ENCODE peak calls at places on chromosomes 7 and 10, in eight cellular contexts. One of them, this sample, is unnamed.

GRCh38 chr10:14681305-14681704 is 93.4 kb downstream of the FAM107B start:
- DNase-seq in natural killer cell treated with Interleukin-12 subunit alpha and Interleukin-12 subunit beta and Interleukin-15 and Interleukin-18, amount 100 ng/mL, for 72 hours: no peak
- DNase-seq in GM03348: no peak
- DNase-seq in cerebellum: no peak
- DNase-seq in endothelial cell: no peak
- DNase-seq in T47D: no peak
- DNase-seq in GM12878: no peak
- DNase-seq in tibial artery: no peak
- DNase-seq in this sample: no peak

GRCh38 chr7:84216477-84216876 is 21.9 kb upstream of the SEMA3A start:
- DNase-seq in natural killer cell treated with Interleukin-12 subunit alpha and Interleukin-12 subunit beta and Interleukin-15 and Interleukin-18, amount 100 ng/mL, for 72 hours: no peak
- DNase-seq in tibial artery: no peak
- DNase-seq in GM03348: no peak
- DNase-seq in T47D: no peak
- DNase-seq in cerebellum: no peak
- DNase-seq in GM12878: no peak
- DNase-seq in endothelial cell: no peak
- DNase-seq in this sample: no peak

GRCh38 chr7:73454424-73454823 is 20.8 kb downstream of the FZD9 start:
- DNase-seq in cerebellum: no peak
- DNase-seq in T47D: no peak
- DNase-seq in natural killer cell treated with Interleukin-12 subunit alpha and Interleukin-12 subunit beta and Interleukin-15 and Interleukin-18, amount 100 ng/mL, for 72 hours: no peak
- DNase-seq in GM12878: no peak
- DNase-seq in tibial artery: no peak
- DNase-seq in endothelial cell: no peak
- DNase-seq in GM03348: no peak
- DNase-seq in this sample: no peak

GRCh38 chr7:42790196-42790595 is 121.7 kb downstream of the C7orf25 start:
- DNase-seq in GM03348: no peak
- DNase-seq in tibial artery: no peak
- DNase-seq in endothelial cell: no peak
- DNase-seq in cerebellum: no peak
- DNase-seq in T47D: no peak
- DNase-seq in natural killer cell treated with Interleukin-12 subunit alpha and Interleukin-12 subunit beta and Interleukin-15 and Interleukin-18, amount 100 ng/mL, for 72 hours: no peak
- DNase-seq in GM12878: no peak
- DNase-seq in this sample: no peak

GRCh38 chr7:74324499-74325229 is 35.5 kb downstream of the CLIP2 start:
- DNase-seq in GM12878: no peak
- DNase-seq in T47D: no peak
- DNase-seq in cerebellum: peak; percentile 68
- DNase-seq in GM03348: no peak
- DNase-seq in tibial artery: no peak
- DNase-seq in endothelial cell: no peak
- DNase-seq in natural killer cell treated with Interleukin-12 subunit alpha and Interleukin-12 subunit beta and Interleukin-15 and Interleukin-18, amount 100 ng/mL, for 72 hours: no peak
- DNase-seq in this sample: no peak

GRCh38 chr10:123480845-123481244 is 185.3 kb upstream of the GPR26 start:
- DNase-seq in tibial artery: no peak
- DNase-seq in endothelial cell: no peak
- DNase-seq in natural killer cell treated with Interleukin-12 subunit alpha and Interleukin-12 subunit beta and Interleukin-15 and Interleukin-18, amount 100 ng/mL, for 72 hours: no peak
- DNase-seq in T47D: no peak
- DNase-seq in GM03348: no peak
- DNase-seq in cerebellum: no peak
- DNase-seq in GM12878: no peak
- DNase-seq in this sample: no peak

GRCh38 chr10:130957978-130958377 is 353.5 kb downstream of the TCERG1L start:
- DNase-seq in natural killer cell treated with Interleukin-12 subunit alpha and Interleukin-12 subunit beta and Interleukin-15 and Interleukin-18, amount 100 ng/mL, for 72 hours: no peak
- DNase-seq in endothelial cell: no peak
- DNase-seq in cerebellum: no peak
- DNase-seq in tibial artery: no peak
- DNase-seq in T47D: no peak
- DNase-seq in GM12878: no peak
- DNase-seq in GM03348: no peak
- DNase-seq in this sample: no peak

GRCh38 chr7:15684036-15684815 is 2.3 kb downstream of the MEOX2 start:
- DNase-seq in endothelial cell: no peak
- DNase-seq in natural killer cell treated with Interleukin-12 subunit alpha and Interleukin-12 subunit beta and Interleukin-15 and Interleukin-18, amount 100 ng/mL, for 72 hours: no peak
- DNase-seq in tibial artery: no peak
- DNase-seq in T47D: no peak
- DNase-seq in cerebellum: no peak
- DNase-seq in GM12878: no peak
- DNase-seq in GM03348: no peak
- DNase-seq in this sample: no peak

GRCh38 chr7:494261-494687 is 25.4 kb downstream of the PDGFA start:
- DNase-seq in endothelial cell: no peak
- DNase-seq in natural killer cell treated with Interleukin-12 subunit alpha and Interleukin-12 subunit beta and Interleukin-15 and Interleukin-18, amount 100 ng/mL, for 72 hours: peak; percentile 54
- DNase-seq in GM12878: no peak
- DNase-seq in cerebellum: peak; percentile 43
- DNase-seq in T47D: peak; percentile 67
- DNase-seq in GM03348: peak; percentile 84
- DNase-seq in tibial artery: no peak
- DNase-seq in this sample: peak; percentile 92